ENCODE peak calls at places on chromosomes 2 and 18, in four cellular contexts. X, A, I and D are unnamed samples. For H3K4me1, the result is how much of the 10 kb centered on the place peaks cover.

GRCh38 chr18:23722646-23723045 is 33.4 kb downstream of the LAMA3 start:
- DNase-seq in X (no peak), A (no peak), I (no peak), D (no peak)

GRCh38 chr18:58403799-58404455 is 225.0 kb downstream of the ALPK2 start:
- DNase-seq in X (no peak), A (no peak), I (no peak), D (no peak)

GRCh38 chr2:166419616-166419934 is 43.8 kb upstream of the SCN9A start:
- DNase-seq in X (peak), A (no peak), I (peak), D (peak)

GRCh38 chr2:176138526-176139169 is 9.1 kb downstream of the HOXD8 start:
- DNase-seq in X (no peak), A (no peak), I (no peak), D (no peak)

GRCh38 chr2:175690113-175690716 is 311.9 kb downstream of the LNPK start:
- DNase-seq in X (peak), A (peak), I (peak), D (peak)

GRCh38 chr2:193966590-193966989 is 1690.4 kb upstream of the SLC39A10 start:
- DNase-seq in X (no peak), A (no peak), I (no peak), D (peak)

GRCh38 chr2:168770796-168771195 is 31.6 kb upstream of the NOSTRIN start:
- DNase-seq in X (no peak), A (no peak), I (no peak), D (no peak)

GRCh38 chr2:201972621-201973255 is 60.9 kb upstream of the FZD7 start:
- DNase-seq in X (no peak), A (no peak), I (no peak), D (peak)

GRCh38 chr2:106098081-106098480 is 96.0 kb downstream of the UXS1 start:
- DNase-seq in X (no peak), A (no peak), I (peak), D (peak)

GRCh38 chr2:71730785-71731383 is 277.5 kb downstream of the DYSF start:
- DNase-seq in X (no peak), A (no peak), I (no peak), D (no peak)

GRCh38 chr2:237870754-237871651 is 11.6 kb downstream of the RAMP1 start:
- DNase-seq in X (no peak), A (no peak), I (no peak), D (no peak)

GRCh38 chr18:54983041-54983686 is 23.9 kb upstream of the CCDC68 start:
- DNase-seq in X (peak), A (no peak), I (peak), D (peak)

GRCh38 chr2:174593574-174594203 is 3.9 kb downstream of the WIPF1 start:
- DNase-seq in X (peak), A (peak), I (no peak), D (peak)

GRCh38 chr18:34224423-34225217 is at the start of gene NOL4:
- DNase-seq in X (no peak), A (no peak), I (peak), D (peak)

GRCh38 chr2:99710720-99711612 is 221.1 kb upstream of the REV1 start:
- DNase-seq in X (no peak), A (no peak), I (no peak), D (peak)

GRCh38 chr2:5482929-5483331 is 209.3 kb upstream of the SOX11 start:
- DNase-seq in X (no peak), A (no peak), I (no peak), D (peak)

GRCh38 chr2:157990173-157990572 is 111.5 kb upstream of the UPP2 start:
- DNase-seq in X (no peak), A (no peak), I (no peak), D (peak)

GRCh38 chr2:147588191-147588590 is 256.6 kb upstream of the ACVR2A start:
- DNase-seq in X (no peak), A (no peak), I (no peak), D (no peak)

GRCh38 chr2:127631997-127632581 is 13.9 kb upstream of the GPR17 start:
- DNase-seq in X (no peak), A (no peak), I (no peak), D (no peak)

GRCh38 chr2:196479350-196479749 is 160.2 kb upstream of the CCDC150 start:
- DNase-seq in X (no peak), A (no peak), I (no peak), D (no peak)

GRCh38 chr2:126975671-126976655 is 77.3 kb downstream of the TEX51 start:
- DNase-seq in X (no peak), A (no peak), I (no peak), D (peak)

GRCh38 chr2:157480182-157480961 is 36.5 kb upstream of the CYTIP start:
- DNase-seq in X (no peak), A (no peak), I (no peak), D (no peak)

GRCh38 chr2:132949108-132949507 is 279.1 kb upstream of the LYPD1 start:
- DNase-seq in X (no peak), A (no peak), I (no peak), D (no peak)

GRCh38 chr2:96772903-96773675 is 12.4 kb downstream of the CNNM4 start:
- DNase-seq in X (no peak), A (peak), I (no peak), D (no peak)

GRCh38 chr2:130763405-130763804 is 8.1 kb downstream of the AMER3 start:
- DNase-seq in X (no peak), A (no peak), I (no peak), D (no peak)

GRCh38 chr2:226799976-226800940 is 638 bp upstream of the IRS1 start:
- DNase-seq in X (no peak), A (no peak), I (peak), D (peak)

GRCh38 chr2:128321421-128321775 is 2.7 kb upstream of the HS6ST1 start:
- DNase-seq in X (no peak), A (no peak), I (no peak), D (no peak)

GRCh38 chr2:100017633-100018032 is 124.8 kb downstream of the AFF3 start:
- DNase-seq in X (no peak), A (no peak), I (no peak), D (no peak)

GRCh38 chr18:55665506-55665905 is 77.5 kb upstream of the TCF4 start:
- DNase-seq in X (no peak), A (no peak), I (no peak), D (no peak)

GRCh38 chr2:223734346-223734745 is 103.0 kb downstream of the AP1S3 start:
- DNase-seq in X (no peak), A (no peak), I (no peak), D (no peak)

GRCh38 chr18:48007955-48008701 is 77.7 kb upstream of the SMAD2 start:
- DNase-seq in X (peak), A (no peak), I (peak), D (peak)

GRCh38 chr2:36663851-36664715 is 32.4 kb upstream of the VIT start:
- DNase-seq in X (peak), A (no peak), I (peak), D (peak)

GRCh38 chr2:213703699-213704098 is 419.4 kb downstream of the SPAG16 start:
- DNase-seq in X (no peak), A (no peak), I (no peak), D (no peak)

GRCh38 chr2:85755122-85756027 is 1.6 kb downstream of the ATOH8 start:
- DNase-seq in X (no peak), A (no peak), I (no peak), D (no peak)

DNA sequence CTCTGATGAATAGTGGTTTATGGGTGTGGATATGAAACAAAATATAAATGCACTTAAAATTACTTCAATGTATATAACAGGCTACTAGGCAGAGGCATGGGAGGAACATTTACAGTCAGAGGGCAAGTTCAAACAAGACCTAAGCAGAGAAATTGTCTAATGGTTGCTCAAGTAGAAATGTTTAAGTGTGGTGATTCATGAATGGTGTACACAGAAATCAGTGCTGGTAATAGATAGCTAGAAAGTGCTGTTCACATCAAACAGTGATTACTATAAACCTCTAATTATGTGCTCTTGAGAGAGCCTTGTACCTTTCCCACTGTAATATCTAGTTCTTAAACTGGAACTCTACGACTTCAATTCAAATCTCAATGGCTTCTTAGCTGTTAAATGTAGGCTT is 485.1 kb downstream of the NRXN1 start:
- DNase-seq in X (no peak), A (no peak), I (no peak), D (no peak)
- TF ChIP-seq CREB1 in X (no peak), A (no peak), I (no peak), D (no peak)

GRCh38 chr2:83972123-83972522 is 487.0 kb downstream of the SUCLG1 start:
- DNase-seq in X (no peak), A (no peak), I (no peak), D (peak)
- H3K4me1 ChIP-seq in X (under half), A (under half), I (under half), D (under half)

GRCh38 chr2:24793752-24794477 is 690 bp downstream of the CENPO start:
- DNase-seq in X (peak), A (no peak), I (peak), D (peak)
- TF ChIP-seq REST in X (no peak), A (no peak), I (no peak), D (no peak)

DNA sequence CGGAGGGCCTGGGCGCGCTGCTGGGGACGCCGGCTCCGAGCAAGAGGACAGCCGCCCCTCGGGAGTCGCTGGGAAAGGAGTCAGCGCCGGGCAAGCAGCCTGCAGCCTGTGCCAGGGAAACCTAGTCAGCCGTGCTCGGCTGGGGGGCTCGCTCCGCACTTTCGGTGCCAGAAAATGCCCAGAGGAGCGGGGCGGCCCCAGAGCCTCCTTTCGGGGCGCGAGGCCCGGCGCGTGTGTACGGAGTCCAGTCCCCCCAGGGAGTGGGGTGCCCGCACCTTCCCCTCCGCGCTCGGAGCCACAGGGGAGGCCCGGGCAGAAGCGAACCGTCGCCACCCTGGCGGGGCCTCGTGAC is 81.9 kb upstream of the LDLRAD4 start:
- DNase-seq in X (no peak), A (no peak), I (no peak), D (peak)
- TF ChIP-seq CREB1 in X (no peak), A (no peak), I (no peak), D (no peak)

GRCh38 chr2:160479269-160479668 is 14.3 kb downstream of the RBMS1 start:
- DNase-seq in X (no peak), A (no peak), I (no peak), D (peak)

GRCh38 chr2:160474891-160475795 is 18.5 kb downstream of the RBMS1 start:
- DNase-seq in X (no peak), A (no peak), I (no peak), D (peak)

GRCh38 chr2:160478660-160479059 is 14.9 kb downstream of the RBMS1 start:
- DNase-seq in X (no peak), A (no peak), I (no peak), D (no peak)

GRCh38 chr2:160474319-160474645 is 19.3 kb downstream of the RBMS1 start:
- DNase-seq in X (no peak), A (no peak), I (no peak), D (no peak)

GRCh38 chr2:160477032-160477431 is 16.6 kb downstream of the RBMS1 start:
- DNase-seq in X (no peak), A (no peak), I (no peak), D (no peak)
- H3K4me1 ChIP-seq in X (under half), A (under half), I (under half), D (under half)